ENCODE peak calls at places on chromosomes 13 and 19, in five cellular contexts. One of them, this sample, is unnamed.

GRCh38 chr13:79973533-79973963 is 367.4 kb downstream of the SPRY2 start:
- DNase-seq in vagina: no peak
- DNase-seq in aorta: no peak
- DNase-seq in MM.1S: peak; percentile 24
- DNase-seq in GM12878: no peak
- DNase-seq in this sample: no peak

GRCh38 chr19:2224754-2225349 is 11.3 kb downstream of the PLEKHJ1 start:
- DNase-seq in GM12878: no peak
- DNase-seq in vagina: no peak
- DNase-seq in MM.1S: no peak
- DNase-seq in aorta: no peak
- DNase-seq in this sample: no peak

GRCh38 chr13:44373601-44374347 is at the start of gene SERP2:
- DNase-seq in GM12878: no peak
- DNase-seq in aorta: peak; percentile 76
- DNase-seq in vagina: no peak
- DNase-seq in MM.1S: no peak
- DNase-seq in this sample: no peak

GRCh38 chr13:109785892-109786450 is 412 bp downstream of the IRS2 start:
- DNase-seq in GM12878: no peak
- DNase-seq in aorta: no peak
- DNase-seq in MM.1S: peak; percentile 16
- DNase-seq in vagina: no peak
- DNase-seq in this sample: no peak

GRCh38 chr19:35911790-35912189 is 3.7 kb upstream of the TYROBP start:
- DNase-seq in aorta: no peak
- DNase-seq in GM12878: no peak
- DNase-seq in MM.1S: no peak
- DNase-seq in vagina: no peak
- DNase-seq in this sample: no peak

GRCh38 chr19:3986260-3987041 is 1.2 kb upstream of the EEF2 start:
- DNase-seq in MM.1S: peak; percentile 93
- DNase-seq in vagina: no peak
- DNase-seq in aorta: no peak
- DNase-seq in GM12878: peak; percentile 56
- DNase-seq in this sample: peak; percentile 53

GRCh38 chr19:30165228-30165813 is 206.9 kb upstream of the ZNF536 start:
- DNase-seq in GM12878: no peak
- DNase-seq in aorta: no peak
- DNase-seq in MM.1S: no peak
- DNase-seq in vagina: peak; percentile 85
- DNase-seq in this sample: no peak

GRCh38 chr19:14804755-14805154 is 26.4 kb upstream of the ADGRE2 start:
- DNase-seq in MM.1S: no peak
- DNase-seq in vagina: no peak
- DNase-seq in GM12878: no peak
- DNase-seq in aorta: no peak
- DNase-seq in this sample: no peak

GRCh38 chr19:37227996-37228395 is 10.0 kb downstream of the ZNF383 start:
- DNase-seq in aorta: no peak
- DNase-seq in MM.1S: peak; percentile 15
- DNase-seq in GM12878: no peak
- DNase-seq in vagina: no peak
- DNase-seq in this sample: no peak

GRCh38 chr19:44003461-44004134 is 841 bp downstream of the ZNF230 start:
- DNase-seq in MM.1S: peak; percentile 19
- DNase-seq in GM12878: no peak
- DNase-seq in aorta: no peak
- DNase-seq in vagina: no peak
- DNase-seq in this sample: no peak

GRCh38 chr19:52270266-52270885 is 989 bp downstream of the ZNF766 start:
- DNase-seq in MM.1S: no peak
- DNase-seq in GM12878: no peak
- DNase-seq in aorta: no peak
- DNase-seq in vagina: no peak
- DNase-seq in this sample: no peak

GRCh38 chr13:28410096-28410495 is 84.8 kb downstream of the FLT1 start:
- DNase-seq in aorta: no peak
- DNase-seq in vagina: no peak
- DNase-seq in MM.1S: no peak
- DNase-seq in GM12878: no peak
- DNase-seq in this sample: no peak

GRCh38 chr19:47509170-47509847 is 5.6 kb downstream of the NAPA start:
- DNase-seq in vagina: no peak
- DNase-seq in GM12878: no peak
- DNase-seq in aorta: no peak
- DNase-seq in MM.1S: no peak
- DNase-seq in this sample: no peak

GRCh38 chr13:66528903-66529576 is 701.1 kb downstream of the PCDH9 start:
- DNase-seq in aorta: no peak
- DNase-seq in vagina: no peak
- DNase-seq in GM12878: no peak
- DNase-seq in MM.1S: no peak
- DNase-seq in this sample: no peak

GRCh38 chr19:3276341-3276799 is 51.9 kb downstream of the CELF5 start:
- DNase-seq in aorta: no peak
- DNase-seq in GM12878: no peak
- DNase-seq in MM.1S: no peak
- DNase-seq in vagina: no peak
- DNase-seq in this sample: no peak

GRCh38 chr19:54523403-54523802 is 20.8 kb downstream of the LAIR2 start:
- DNase-seq in GM12878: peak; percentile 71
- DNase-seq in aorta: no peak
- DNase-seq in MM.1S: no peak
- DNase-seq in vagina: no peak
- DNase-seq in this sample: no peak

GRCh38 chr13:110214637-110215036 is 92.3 kb downstream of the COL4A1 start:
- DNase-seq in GM12878: no peak
- DNase-seq in aorta: no peak
- DNase-seq in vagina: peak; percentile 22
- DNase-seq in MM.1S: no peak
- DNase-seq in this sample: no peak

GRCh38 chr13:41658057-41658642 is 200.8 kb downstream of the RGCC start:
- DNase-seq in MM.1S: no peak
- DNase-seq in aorta: no peak
- DNase-seq in vagina: no peak
- DNase-seq in GM12878: no peak
- DNase-seq in this sample: no peak

GRCh38 chr13:82062772-82063171 is 1721.8 kb upstream of the SPRY2 start:
- DNase-seq in MM.1S: no peak
- DNase-seq in aorta: no peak
- DNase-seq in GM12878: no peak
- DNase-seq in vagina: no peak
- DNase-seq in this sample: no peak

GRCh38 chr13:110780410-110780809 is 66.9 kb downstream of the ING1 start:
- DNase-seq in aorta: no peak
- DNase-seq in MM.1S: no peak
- DNase-seq in vagina: no peak
- DNase-seq in GM12878: no peak
- DNase-seq in this sample: no peak

GRCh38 chr13:97242755-97243497 is 20.8 kb downstream of the MBNL2 start:
- DNase-seq in aorta: no peak
- DNase-seq in vagina: no peak
- DNase-seq in GM12878: no peak
- DNase-seq in MM.1S: no peak
- DNase-seq in this sample: no peak

GRCh38 chr19:36686365-36687213 is 823 bp upstream of the ZNF567 start:
- DNase-seq in GM12878: no peak
- DNase-seq in vagina: no peak
- DNase-seq in aorta: no peak
- DNase-seq in MM.1S: no peak
- DNase-seq in this sample: no peak

GRCh38 chr13:76723551-76724232 is 162.5 kb downstream of the KCTD12 start:
- DNase-seq in MM.1S: no peak
- DNase-seq in GM12878: no peak
- DNase-seq in vagina: no peak
- DNase-seq in aorta: no peak
- DNase-seq in this sample: peak; percentile 26

GRCh38 chr19:45767410-45767880 is 1.6 kb downstream of the SIX5 start:
- DNase-seq in MM.1S: no peak
- DNase-seq in vagina: no peak
- DNase-seq in GM12878: no peak
- DNase-seq in aorta: peak; percentile 91
- DNase-seq in this sample: no peak

GRCh38 chr19:485583-486236 is 10.6 kb upstream of the MADCAM1 start:
- DNase-seq in aorta: no peak
- DNase-seq in GM12878: no peak
- DNase-seq in MM.1S: no peak
- DNase-seq in vagina: no peak
- DNase-seq in this sample: no peak
- H3K4me1 ChIP-seq in aorta: no peaks in the 10 kb centered on the region
- H3K4me1 ChIP-seq in GM12878: no peaks in the 10 kb centered on the region
- H3K4me1 ChIP-seq in MM.1S: peaks cover 4% of the 10 kb centered on the region
- H3K4me1 ChIP-seq in vagina: peaks cover 18% of the 10 kb centered on the region
- H3K4me1 ChIP-seq in this sample: peaks cover 5% of the 10 kb centered on the region

DNA sequence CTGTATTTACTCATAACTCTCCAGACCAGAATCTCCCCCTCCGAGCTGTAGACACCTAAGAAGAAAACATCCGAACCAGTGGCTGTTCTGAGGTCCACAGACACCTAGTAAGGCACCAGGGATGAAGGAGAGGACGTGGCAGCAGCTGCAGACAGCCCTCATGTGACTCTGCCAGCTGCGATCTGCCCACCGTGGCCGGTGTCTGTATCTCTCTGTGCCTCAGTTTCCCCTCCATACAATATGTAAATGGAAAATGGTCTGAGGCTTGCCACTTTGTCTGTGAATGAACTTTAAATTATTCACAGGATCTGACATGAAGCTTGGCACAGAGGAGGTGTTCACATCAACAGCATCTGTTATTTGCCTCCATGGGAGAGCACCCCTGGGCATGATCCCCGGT is 2.4 kb downstream of the CEACAM4 start:
- DNase-seq in aorta: peak; percentile 61
- DNase-seq in MM.1S: no peak
- DNase-seq in vagina: no peak
- DNase-seq in GM12878: no peak
- DNase-seq in this sample: no peak
- H3K27ac ChIP-seq in aorta: no peak overlapping the region
- H3K27ac ChIP-seq in MM.1S: no peak overlapping the region
- H3K27ac ChIP-seq in vagina: no peak overlapping the region
- H3K27ac ChIP-seq in GM12878: no peak overlapping the region
- H3K27ac ChIP-seq in this sample: no peak overlapping the region

GRCh38 chr13:71524245-71525002 is 342.6 kb downstream of the DACH1 start:
- DNase-seq in vagina: no peak
- DNase-seq in aorta: no peak
- DNase-seq in GM12878: no peak
- DNase-seq in MM.1S: no peak
- DNase-seq in this sample: no peak
- H3K4me3 ChIP-seq in vagina: no peak overlapping the region
- H3K4me3 ChIP-seq in aorta: no peak overlapping the region
- H3K4me3 ChIP-seq in GM12878: no peak overlapping the region
- H3K4me3 ChIP-seq in MM.1S: no peak overlapping the region
- H3K4me3 ChIP-seq in this sample: no peak overlapping the region

DNA sequence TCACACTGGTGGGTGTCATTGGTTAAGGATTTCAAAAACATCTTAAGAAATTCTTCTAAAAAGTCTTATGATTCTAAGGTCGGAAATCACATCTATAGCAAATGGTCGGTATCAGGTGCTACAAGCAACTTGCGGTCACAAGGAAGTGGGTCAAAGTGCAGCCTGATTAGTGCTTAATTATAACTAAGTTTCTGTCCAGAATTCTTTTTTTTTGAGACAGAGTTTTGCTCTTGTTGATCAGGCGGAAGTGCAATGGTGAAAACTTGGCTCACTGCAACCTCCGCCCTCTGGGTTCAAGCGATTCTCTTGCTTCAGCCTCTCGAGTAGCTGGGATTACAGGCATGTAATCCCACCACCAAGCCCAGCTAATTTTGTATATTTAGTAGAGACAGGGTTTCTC is 1.2 kb upstream of the GDF15 start:
- DNase-seq in vagina: no peak
- DNase-seq in aorta: no peak
- DNase-seq in MM.1S: no peak
- DNase-seq in GM12878: no peak
- DNase-seq in this sample: no peak
- H3K4me1 ChIP-seq in vagina: peaks cover 27% of the 10 kb centered on the region
- H3K4me1 ChIP-seq in aorta: no peaks in the 10 kb centered on the region
- H3K4me1 ChIP-seq in MM.1S: peaks cover 4% of the 10 kb centered on the region
- H3K4me1 ChIP-seq in GM12878: peaks cover 8% of the 10 kb centered on the region
- H3K4me1 ChIP-seq in this sample: peaks cover 4% of the 10 kb centered on the region

DNA sequence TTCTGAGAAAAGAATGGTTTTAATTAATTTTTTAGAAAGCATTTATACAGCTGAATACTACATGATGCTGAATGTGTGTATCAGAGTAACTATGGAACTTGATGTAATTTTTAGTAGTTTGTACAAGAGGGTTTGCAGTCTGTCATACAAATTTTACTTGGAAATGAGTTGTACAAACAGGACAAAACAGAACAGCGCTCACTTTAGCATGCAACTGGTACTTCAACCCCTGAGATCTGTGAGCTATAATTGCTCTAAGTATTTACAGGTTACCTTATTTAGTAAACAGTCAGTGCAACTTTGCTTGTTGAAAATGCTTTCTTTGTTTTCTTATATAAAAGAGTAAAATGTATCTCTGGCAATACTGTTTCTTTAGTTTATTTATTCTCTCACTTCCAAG is 719 bp downstream of the TNFRSF19 start:
- DNase-seq in vagina: no peak
- DNase-seq in aorta: no peak
- DNase-seq in MM.1S: no peak
- DNase-seq in GM12878: no peak
- DNase-seq in this sample: no peak
- H3K27ac ChIP-seq in vagina: peak overlapping the region; percentile 17
- H3K27ac ChIP-seq in aorta: no peak overlapping the region
- H3K27ac ChIP-seq in MM.1S: no peak overlapping the region
- H3K27ac ChIP-seq in GM12878: peak overlapping the region; percentile 91
- H3K27ac ChIP-seq in this sample: no peak overlapping the region

DNA sequence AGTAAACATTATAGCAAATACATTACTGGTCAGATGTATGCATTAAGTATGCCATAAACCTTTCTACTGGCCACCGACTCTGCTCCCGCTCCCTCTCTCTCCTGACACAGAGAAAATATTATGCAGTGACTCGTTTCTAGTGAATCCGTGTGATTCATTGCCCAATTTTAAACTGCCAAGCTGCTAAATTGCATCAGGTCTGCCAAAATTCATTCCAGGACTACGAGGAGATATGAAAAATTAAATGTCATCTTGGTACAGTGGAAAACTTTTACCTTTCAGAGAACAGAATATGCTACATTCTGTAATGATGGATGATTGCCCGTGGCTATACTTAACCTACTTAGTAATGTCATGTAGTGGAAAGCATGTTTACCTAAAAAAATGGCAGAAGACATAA is 368.8 kb upstream of the TSHZ3 start:
- DNase-seq in vagina: no peak
- DNase-seq in aorta: no peak
- DNase-seq in GM12878: no peak
- DNase-seq in MM.1S: no peak
- DNase-seq in this sample: no peak
- H3K4me3 ChIP-seq in vagina: no peak overlapping the region
- H3K4me3 ChIP-seq in aorta: no peak overlapping the region
- H3K4me3 ChIP-seq in GM12878: no peak overlapping the region
- H3K4me3 ChIP-seq in MM.1S: no peak overlapping the region
- H3K4me3 ChIP-seq in this sample: no peak overlapping the region

GRCh38 chr19:16367269-16367683 is 42.6 kb downstream of the KLF2 start:
- DNase-seq in MM.1S: peak; percentile 90
- DNase-seq in vagina: no peak
- DNase-seq in GM12878: peak; percentile 90
- DNase-seq in aorta: peak; percentile 49
- DNase-seq in this sample: peak; percentile 86
- H3K4me1 ChIP-seq in MM.1S: peaks cover 66% of the 10 kb centered on the region
- H3K4me1 ChIP-seq in vagina: peaks cover 22% of the 10 kb centered on the region
- H3K4me1 ChIP-seq in GM12878: peaks cover 64% of the 10 kb centered on the region
- H3K4me1 ChIP-seq in aorta: no peaks in the 10 kb centered on the region
- H3K4me1 ChIP-seq in this sample: peaks cover 92% of the 10 kb centered on the region